ENCODE peak calls at places on chromosome 18, in ten cellular contexts. P is heart right ventricle; B is NAMALWA; F is substantia nigra; E is NCI-H1092; W is activated effector memory CD4-positive, alpha-beta T cell treated with anti-CD3 and anti-CD28 coated beads, Interleukin-2, amount 50 U/mL, for 16 hours; O is stimulated activated CD4-positive, alpha-beta T cell treated with anti-CD3 and anti-CD28 coated beads, Interleukin-1b, Interleukin-23, amount 100 ng/mL, for 24 hours; J is RPMI8226; Z is left ventricle myocardium superior; Y is sciatic nerve. T is an unnamed sample.

GRCh38 chr18:37965572-37965970 is 400.0 kb upstream of the CELF4 start:
- DNase-seq in P (no peak), B (no peak), F (no peak), E (no peak), W (no peak), O (no peak), J (no peak), Z (no peak), Y (no peak), T (no peak)

GRCh38 chr18:66632771-66633170 is 28.9 kb upstream of the CDH19 start:
- DNase-seq in P (no peak), B (no peak), F (no peak), E (no peak), W (no peak), O (no peak), J (no peak), Z (no peak), Y (no peak), T (no peak)

GRCh38 chr18:77346446-77346845 is 96.8 kb downstream of the GALR1 start:
- DNase-seq in P (no peak), B (no peak), F (no peak), E (no peak), W (no peak), O (no peak), J (no peak), Z (no peak), Y (no peak), T (no peak)

GRCh38 chr18:43571078-43571689 is 293.9 kb upstream of the SYT4 start:
- DNase-seq in P (no peak), B (peak), F (no peak), E (peak), W (no peak), O (no peak), J (peak), Z (no peak), Y (no peak), T (no peak)

GRCh38 chr18:45997689-45998088 is 30.6 kb upstream of the EPG5 start:
- DNase-seq in P (no peak), B (no peak), F (no peak), E (no peak), W (peak), O (no peak), J (no peak), Z (no peak), Y (no peak), T (no peak)

GRCh38 chr18:80046961-80047541 is 12.8 kb downstream of the RBFA start:
- DNase-seq in P (no peak), B (no peak), F (no peak), E (no peak), W (no peak), O (no peak), J (no peak), Z (no peak), Y (no peak), T (no peak)

GRCh38 chr18:76447268-76447890 is 47.7 kb downstream of the ZNF516 start:
- DNase-seq in P (no peak), B (no peak), F (no peak), E (no peak), W (no peak), O (no peak), J (no peak), Z (no peak), Y (peak), T (no peak)

GRCh38 chr18:59631583-59632181 is 65.5 kb downstream of the CCBE1 start:
- DNase-seq in P (no peak), B (peak), F (no peak), E (no peak), W (no peak), O (no peak), J (peak), Z (no peak), Y (no peak), T (no peak)

GRCh38 chr18:10453885-10454772 is at the start of gene APCDD1:
- DNase-seq in P (peak), B (no peak), F (peak), E (peak), W (no peak), O (no peak), J (peak), Z (peak), Y (peak), T (peak)

GRCh38 chr18:13232971-13233565 is 14.5 kb downstream of the LDLRAD4 start:
- DNase-seq in P (no peak), B (no peak), F (no peak), E (no peak), W (peak), O (no peak), J (no peak), Z (no peak), Y (peak), T (no peak)